ENCODE peak calls at places on chromosomes 2 and 18, in nine cellular contexts. K is cardiac muscle cell, N is upper lobe of right lung, E is GM06990, W is IMR-90, Y is PC-9, H is gastrocnemius medialis, R is GM12864, C is thyroid gland. U is an unnamed sample.

GRCh38 chr2:19426144-19426543 is 67.7 kb upstream of the OSR1 start:
- DNase-seq in K (no peak), N (no peak), E (no peak), W (no peak), Y (no peak), H (no peak), R (no peak), C (no peak), U (no peak)

GRCh38 chr18:31241900-31242409 is 76.0 kb upstream of the DSG1 start:
- DNase-seq in K (peak; percentile 1), N (no peak), E (no peak), W (peak; percentile 16), Y (peak; percentile 95), H (no peak), R (no peak), C (peak; percentile 24), U (no peak)

GRCh38 chr2:241852981-241853631 is 5.6 kb downstream of the PDCD1 start:
- DNase-seq in K (no peak), N (no peak), E (no peak), W (no peak), Y (no peak), H (peak; percentile 6), R (no peak), C (no peak), U (no peak)

GRCh38 chr2:191190439-191190838 is 39.6 kb upstream of the STAT4 start:
- DNase-seq in K (no peak), N (no peak), E (no peak), W (no peak), Y (no peak), H (no peak), R (no peak), C (no peak), U (no peak)

GRCh38 chr18:2325308-2325849 is 245.9 kb downstream of the METTL4 start:
- DNase-seq in K (peak; percentile 92), N (no peak), E (no peak), W (peak; percentile 1), Y (no peak), H (no peak), R (no peak), C (no peak), U (no peak)

GRCh38 chr2:216370961-216371633 is 1.2 kb downstream of the MARCHF4 start:
- DNase-seq in K (no peak), N (no peak), E (no peak), W (no peak), Y (no peak), H (no peak), R (no peak), C (no peak), U (no peak)

GRCh38 chr2:190765386-190766173 is 115.0 kb upstream of the GLS start:
- DNase-seq in K (peak; percentile 71), N (no peak), E (no peak), W (peak; percentile 89), Y (peak; percentile 65), H (no peak), R (no peak), C (no peak), U (no peak)

GRCh38 chr18:23136326-23137092 is 1.2 kb downstream of the CABLES1 start:
- DNase-seq in K (peak; percentile 42), N (peak; percentile 80), E (peak; percentile 63), W (no peak), Y (no peak), H (peak; percentile 18), R (no peak), C (peak; percentile 62), U (peak; percentile 45)

GRCh38 chr18:75923169-75923568 is 495.7 kb upstream of the SMIM21 start:
- DNase-seq in K (peak; percentile 71), N (peak; percentile 71), E (no peak), W (peak; percentile 1), Y (peak; percentile 57), H (peak; percentile 69), R (no peak), C (peak; percentile 89), U (no peak)

GRCh38 chr2:144382848-144383247 is 137.1 kb downstream of the ZEB2 start:
- DNase-seq in K (no peak), N (no peak), E (peak; percentile 76), W (no peak), Y (no peak), H (no peak), R (peak; percentile 60), C (no peak), U (peak; percentile 80)

GRCh38 chr2:99940963-99941362 is 201.4 kb downstream of the AFF3 start:
- DNase-seq in K (peak; percentile 13), N (no peak), E (no peak), W (peak; percentile 65), Y (no peak), H (no peak), R (no peak), C (peak; percentile 61), U (no peak)

DNA sequence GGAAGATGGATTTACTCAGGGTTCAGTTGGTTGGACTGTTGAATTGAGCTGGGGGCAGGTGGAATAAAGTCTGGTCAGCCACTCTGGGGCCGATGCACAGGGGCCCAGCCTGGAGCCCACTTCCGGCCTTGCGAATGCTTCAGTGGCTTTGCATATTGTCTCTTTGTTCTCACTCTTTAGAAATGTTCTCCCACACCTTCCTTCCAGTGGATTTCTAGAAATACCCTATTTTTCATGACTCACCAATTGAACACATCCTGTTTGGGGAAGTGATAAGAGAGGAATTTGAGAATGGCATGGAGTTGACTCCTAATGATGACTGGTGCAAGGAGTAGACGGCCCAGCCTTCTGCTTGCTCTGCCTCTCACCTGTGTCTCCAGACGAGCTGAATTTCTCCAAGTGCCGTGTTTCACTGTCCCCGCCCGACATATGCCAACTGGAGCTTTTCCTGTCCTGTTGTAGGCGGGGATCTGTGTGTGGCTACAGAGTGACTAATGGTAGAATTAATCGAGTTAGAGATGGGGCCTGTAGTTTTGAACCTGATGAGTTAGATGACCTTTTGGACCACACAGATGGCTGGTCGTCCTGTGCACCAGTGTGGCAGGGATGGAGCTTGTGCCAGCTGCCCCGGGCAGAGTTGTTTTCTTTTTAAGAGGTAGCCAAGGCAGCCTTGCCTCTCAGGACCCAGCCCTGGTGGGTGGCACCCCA is 28.2 kb downstream of the ASAP2 start:
- DNase-seq in K (peak; percentile 91), N (no peak), E (no peak), W (peak; percentile 95), Y (peak; percentile 99), H (no peak), R (no peak), C (peak; percentile 21), U (no peak)
- H3K4me3 ChIP-seq in K (no peak overlapping the region), N (no peak overlapping the region), E (no peak overlapping the region), W (no peak overlapping the region), Y (peak overlapping the region; percentile 59), H (no peak overlapping the region), R (no peak overlapping the region), C (no peak overlapping the region), U (no peak overlapping the region)

DNA sequence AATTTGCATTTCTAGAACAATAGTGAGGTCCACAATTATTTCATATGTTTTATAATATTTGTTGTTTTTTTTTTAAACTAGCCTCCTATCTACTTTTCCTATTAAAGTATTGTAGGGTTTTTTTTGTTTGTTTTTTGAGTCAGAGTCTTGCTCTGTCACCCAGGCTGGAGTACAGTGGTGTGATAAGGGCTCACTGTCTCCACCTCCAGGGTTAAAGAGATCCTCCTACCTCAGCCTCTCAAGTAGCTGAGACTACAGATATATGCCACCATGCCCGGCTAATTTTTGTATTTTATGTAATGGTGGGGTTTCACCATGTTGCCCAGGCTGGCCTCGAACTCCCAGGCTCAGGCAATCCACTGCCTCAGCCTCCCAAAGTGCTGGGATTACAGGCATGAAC is 122.5 kb downstream of the SLC39A10 start:
- DNase-seq in K (peak; percentile 2), N (no peak), E (no peak), W (no peak), Y (no peak), H (no peak), R (no peak), C (no peak), U (no peak)
- TF ChIP-seq CTCF in K (no peak), N (no peak), E (no peak), W (no peak), Y (no peak), H (no peak), R (no peak), C (no peak), U (no peak)

GRCh38 chr18:70290482-70291294 is 1.8 kb downstream of the SOCS6 start:
- DNase-seq in K (no peak), N (no peak), E (no peak), W (no peak), Y (no peak), H (no peak), R (no peak), C (no peak), U (no peak)

GRCh38 chr18:70287731-70288130 is 1.1 kb upstream of the SOCS6 start:
- DNase-seq in K (no peak), N (no peak), E (no peak), W (no peak), Y (no peak), H (no peak), R (no peak), C (no peak), U (no peak)

GRCh38 chr18:70288171-70288850 is 534 bp upstream of the SOCS6 start:
- DNase-seq in K (peak; percentile 39), N (peak; percentile 78), E (peak; percentile 18), W (peak; percentile 39), Y (no peak), H (peak; percentile 39), R (no peak), C (peak; percentile 52), U (no peak)

GRCh38 chr18:70289351-70290330 is 796 bp downstream of the SOCS6 start:
- DNase-seq in K (peak; percentile 42), N (peak; percentile 77), E (peak; percentile 63), W (peak; percentile 31), Y (no peak), H (no peak), R (no peak), C (peak; percentile 49), U (peak; percentile 57)

DNA sequence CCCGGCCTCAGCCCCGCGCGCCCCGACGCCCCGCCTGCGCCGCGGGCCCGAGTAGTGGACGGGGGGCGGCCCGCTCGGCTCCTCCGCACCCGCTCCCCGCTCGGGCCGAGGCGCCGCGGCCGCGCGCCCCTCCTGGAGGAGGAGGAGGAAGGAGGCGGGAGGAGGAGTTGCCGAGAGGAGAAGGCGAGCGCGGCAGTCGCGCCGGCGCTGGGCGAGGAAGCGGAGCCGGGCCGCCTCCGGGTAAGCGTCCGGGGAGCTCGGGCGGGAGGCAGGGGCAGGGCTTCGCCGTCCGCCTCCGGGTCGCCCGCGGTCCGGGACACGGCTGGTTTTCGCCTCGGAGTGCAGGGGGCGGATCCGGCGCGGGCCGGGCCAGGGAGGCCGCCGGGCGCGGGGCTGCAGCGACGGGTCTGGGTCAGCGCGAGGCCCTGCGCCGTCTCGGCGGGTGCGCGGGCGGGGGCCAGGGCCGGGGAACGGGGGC is at the start of gene SOCS6:
- DNase-seq in K (peak; percentile 82), N (peak; percentile 89), E (peak; percentile 84), W (peak; percentile 66), Y (peak; percentile 53), H (peak; percentile 41), R (peak; percentile 19), C (peak; percentile 67), U (peak; percentile 84)
- H3K4me3 ChIP-seq in K (peak within 1 kb of the TSS; percentile 99), N (peak within 1 kb of the TSS; percentile 67), E (peak within 1 kb of the TSS; percentile 68), W (peak within 1 kb of the TSS; percentile 53), Y (peak within 1 kb of the TSS; percentile 94), H (peak within 1 kb of the TSS; percentile 68), R (peak within 1 kb of the TSS; percentile 84), C (peak within 1 kb of the TSS; percentile 71), U (peak within 1 kb of the TSS; percentile 94)

DNA sequence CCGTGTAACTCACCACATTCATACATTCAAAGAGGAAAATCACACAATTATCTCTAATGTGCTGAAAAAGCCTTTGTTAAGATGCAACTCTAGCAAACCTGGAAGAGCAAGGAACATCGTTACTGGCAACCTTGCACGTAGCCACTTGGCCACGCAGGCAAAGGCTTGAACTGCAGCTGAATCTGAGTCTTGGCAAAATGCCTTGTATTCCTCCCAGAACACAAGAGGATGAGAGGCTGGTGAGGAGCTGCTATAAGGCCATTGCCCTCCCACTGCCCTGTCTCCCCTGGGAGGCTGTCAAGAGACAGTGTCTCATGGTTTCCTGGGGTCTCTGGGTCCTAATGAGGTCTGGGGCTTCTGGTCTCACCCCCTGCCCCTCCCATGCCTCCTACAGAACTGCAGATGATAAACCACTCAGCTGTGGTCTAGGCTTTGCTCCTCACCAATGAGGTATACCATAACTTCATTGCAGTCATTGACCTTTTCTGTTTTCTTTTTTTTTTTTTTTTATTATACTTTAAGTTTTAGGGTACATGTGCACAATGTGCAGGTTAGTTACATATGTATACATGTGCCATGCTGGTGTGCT is 141.4 kb downstream of the SPP2 start:
- DNase-seq in K (peak; percentile 55), N (no peak), E (no peak), W (peak; percentile 6), Y (no peak), H (no peak), R (no peak), C (peak; percentile 57), U (no peak)
- TF ChIP-seq CTCF in K (no peak), N (no peak), E (no peak), W (no peak), Y (no peak), H (no peak), R (no peak), C (no peak), U (no peak)